ENCODE peak calls at places on chromosomes 4 and X, in five cellular contexts. C is SK-N-MC, U is HepG2, W is fibroblast of lung, N is MM.1S. I is an unnamed sample.
A peak's percentile ranks its signal among the peaks of the same experiment; 100 is the strongest.

GRCh38 chrX:372856-373640 is 13.7 kb downstream of the PPP2R3B start:
- DNase-seq in W (no peak), U (no peak), C (no peak), N (no peak), I (no peak)

GRCh38 chr4:75699299-75699698 is 25.1 kb upstream of the USO1 start:
- DNase-seq in U (no peak), W (no peak), C (no peak), N (no peak), I (no peak)

GRCh38 chr4:108825737-108826136 is 62.9 kb upstream of the ETNPPL start:
- DNase-seq in U (no peak), N (no peak), C (no peak), W (no peak), I (no peak)

GRCh38 chr4:10098770-10099139 is 17.8 kb downstream of the WDR1 start:
- DNase-seq in C (no peak), W (peak; percentile 59), N (no peak), U (no peak), I (no peak)

GRCh38 chrX:110409925-110410324 is 51.3 kb downstream of the RTL9 start:
- DNase-seq in W (peak; percentile 48), C (no peak), N (no peak), U (no peak), I (no peak)

GRCh38 chr4:16897991-16898827 is at the start of gene LDB2:
- DNase-seq in C (no peak), N (no peak), W (peak; percentile 92), U (no peak), I (no peak)

GRCh38 chr4:19925516-19925915 is 326.2 kb upstream of the SLIT2 start:
- DNase-seq in U (no peak), C (no peak), N (no peak), W (no peak), I (no peak)

GRCh38 chrX:15882704-15883539 is 28.3 kb upstream of the AP1S2 start:
- DNase-seq in C (no peak), U (no peak), N (peak; percentile 46), W (peak; percentile 29), I (no peak)

GRCh38 chr4:8594097-8595038 is 1.8 kb downstream of the CPZ start:
- DNase-seq in C (no peak), U (peak; percentile 75), W (peak; percentile 78), N (peak; percentile 63), I (peak; percentile 97)

GRCh38 chr4:187209921-187210613 is 486.4 kb upstream of the FAT1 start:
- DNase-seq in W (peak; percentile 77), C (no peak), N (no peak), U (no peak), I (no peak)

GRCh38 chrX:123909498-123909897 is 49.6 kb downstream of the XIAP start:
- DNase-seq in C (peak; percentile 18), W (peak; percentile 74), N (no peak), U (no peak), I (peak; percentile 36)

GRCh38 chrX:78063687-78064086 is 40.4 kb upstream of the PGK1 start:
- DNase-seq in N (no peak), W (no peak), U (no peak), C (no peak), I (no peak)

GRCh38 chr4:133389029-133389428 is 239.9 kb downstream of the PCDH10 start:
- DNase-seq in U (no peak), C (no peak), W (no peak), N (no peak), I (no peak)

GRCh38 chr4:16729361-16729760 is 169.1 kb downstream of the LDB2 start:
- DNase-seq in N (no peak), U (no peak), W (no peak), C (no peak), I (no peak)

GRCh38 chr4:1097553-1097952 is 15.8 kb downstream of the RNF212 start:
- DNase-seq in U (no peak), C (no peak), N (no peak), W (no peak), I (no peak)

GRCh38 chrX:24364851-24365538 is 4.6 kb downstream of the SUPT20HL1 start:
- DNase-seq in N (no peak), W (no peak), C (no peak), U (no peak), I (no peak)

GRCh38 chrX:118872102-118872566 is 48.5 kb downstream of the ZCCHC12 start:
- DNase-seq in U (no peak), C (no peak), N (no peak), W (no peak), I (no peak)
- H3K9ac ChIP-seq in U (no peak overlapping the region), C (no peak overlapping the region), N (no peak overlapping the region), W (no peak overlapping the region), I (no peak overlapping the region)

DNA sequence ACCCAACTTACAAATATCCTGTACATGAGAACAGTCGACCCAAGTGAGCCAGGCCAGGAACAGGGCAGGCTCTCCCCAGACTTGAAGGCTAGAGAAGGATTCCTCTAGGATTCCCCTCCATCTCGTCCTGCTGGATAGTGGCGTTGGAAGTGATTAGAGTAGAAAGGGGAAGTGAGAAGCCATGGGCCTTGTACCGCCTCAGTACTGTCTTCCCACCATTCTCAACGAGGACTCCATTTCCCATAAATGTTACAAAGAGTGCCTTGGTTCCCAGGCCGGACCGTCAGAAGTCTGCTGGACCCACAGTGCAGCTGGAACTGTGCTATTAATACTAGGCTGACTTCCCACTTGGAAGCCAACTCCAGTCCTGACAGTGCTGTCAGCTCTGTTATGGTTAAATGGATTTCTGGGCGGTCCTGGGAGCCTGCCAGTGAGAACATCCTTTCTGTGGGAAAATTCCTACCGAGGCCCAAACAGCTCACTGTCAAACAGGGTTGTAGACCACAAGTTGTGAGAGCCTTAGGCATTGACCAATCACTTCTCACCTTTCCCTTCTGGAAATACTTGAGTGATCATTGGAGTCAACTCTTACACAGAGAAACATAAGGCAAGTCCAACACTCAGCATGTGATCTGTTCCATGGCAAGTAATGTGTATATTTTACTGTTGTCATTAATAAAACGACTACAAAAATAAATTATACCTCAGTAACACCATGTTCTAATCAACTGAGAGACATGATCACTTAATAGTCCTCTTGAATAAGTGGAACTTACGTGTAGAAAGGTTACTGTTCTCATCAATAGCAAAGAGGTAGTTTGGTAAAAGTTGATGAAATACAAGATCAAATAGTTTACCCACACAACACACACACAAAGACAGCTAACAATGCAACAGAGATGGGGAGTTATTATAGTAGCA is 58.4 kb downstream of the AMELX start:
- DNase-seq in U (no peak), N (no peak), C (no peak), W (peak; percentile 91), I (no peak)
- H3K27ac ChIP-seq in U (no peak overlapping the region), N (no peak overlapping the region), C (no peak overlapping the region), W (peak overlapping the region; percentile 77), I (no peak overlapping the region)

DNA sequence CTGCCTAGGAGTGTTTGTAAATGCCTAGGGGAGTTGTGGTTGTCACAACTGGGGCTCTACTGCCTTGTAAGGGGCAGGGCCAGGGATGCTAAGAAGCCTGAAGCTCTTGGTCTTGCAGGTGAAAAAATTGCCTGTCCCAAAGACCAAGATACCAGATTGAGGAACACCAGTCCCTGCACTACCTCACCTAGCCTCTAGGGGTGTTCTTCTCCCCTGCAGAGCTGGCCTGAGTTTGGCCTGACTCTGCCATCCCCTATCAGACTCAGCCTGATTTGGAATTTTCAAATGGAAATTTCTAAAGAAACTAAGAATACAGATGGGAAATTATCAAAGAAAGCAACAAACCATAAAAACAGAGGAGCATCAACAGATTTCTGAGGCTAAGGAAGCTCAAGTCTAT is 90.4 kb downstream of the ZC4H2 start:
- DNase-seq in N (no peak), C (no peak), W (no peak), U (no peak), I (peak; percentile 19)
- H3K9ac ChIP-seq in N (no peak overlapping the region), C (no peak overlapping the region), W (no peak overlapping the region), U (no peak overlapping the region), I (no peak overlapping the region)

GRCh38 chr4:88724406-88724805 is 26.8 kb upstream of the NAP1L5 start:
- DNase-seq in U (no peak), C (no peak), N (no peak), W (no peak), I (no peak)
- H3K27ac ChIP-seq in U (no peak overlapping the region), C (no peak overlapping the region), N (no peak overlapping the region), W (no peak overlapping the region), I (no peak overlapping the region)

DNA sequence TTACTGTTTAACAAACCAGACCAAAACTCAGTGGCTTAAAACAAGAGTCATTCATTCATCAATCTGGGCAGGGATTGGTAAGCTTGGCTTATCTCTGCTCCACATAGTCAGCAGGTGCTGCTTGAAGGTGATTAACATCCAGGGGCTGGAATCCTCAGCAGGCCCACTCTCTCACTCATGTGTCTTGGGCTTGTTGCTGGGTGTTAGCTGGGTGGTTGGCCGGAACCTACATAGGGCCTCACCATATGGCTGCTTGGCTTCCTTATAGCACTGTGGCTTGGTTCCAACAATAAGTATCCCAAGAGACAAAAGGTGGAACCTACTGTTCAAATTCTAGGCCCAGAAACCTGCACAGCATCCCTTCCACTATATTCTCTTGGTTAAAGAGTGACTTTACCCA is 125.0 kb downstream of the RASGEF1B start:
- DNase-seq in N (no peak), U (no peak), C (no peak), W (no peak), I (no peak)
- H3K9ac ChIP-seq in N (no peak overlapping the region), U (no peak overlapping the region), C (no peak overlapping the region), W (no peak overlapping the region), I (no peak overlapping the region)

DNA sequence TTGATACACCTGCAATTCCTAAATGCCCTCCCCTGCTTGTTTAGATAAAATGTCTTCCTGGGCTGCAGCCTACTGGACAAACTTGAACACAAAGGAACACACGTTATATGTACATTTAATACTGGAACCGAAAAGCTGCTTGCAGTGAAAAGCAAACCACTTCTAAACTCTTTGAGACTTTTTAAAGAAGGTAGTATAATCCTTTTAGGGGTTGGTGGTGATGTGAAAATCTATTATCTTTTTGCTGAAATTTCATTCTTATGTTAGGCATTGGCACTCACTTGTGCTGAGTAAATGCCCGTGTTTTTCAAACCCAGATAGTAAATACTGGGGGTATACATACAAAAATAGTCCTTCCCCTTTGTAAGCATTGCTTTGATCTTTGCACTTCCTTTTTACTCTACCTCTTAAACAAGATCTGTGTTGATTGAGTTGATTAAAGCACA is 2.2 kb downstream of the NFKB1 start:
- DNase-seq in N (peak; percentile 40), C (no peak), U (peak; percentile 24), W (no peak), I (no peak)
- H3K27ac ChIP-seq in N (peak overlapping the region; percentile 97), C (no peak overlapping the region), U (peak overlapping the region; percentile 97), W (no peak overlapping the region), I (no peak overlapping the region)

GRCh38 chr4:112953295-112953694 is 96.2 kb upstream of the ANK2 start:
- DNase-seq in N (no peak), U (no peak), W (no peak), C (no peak), I (no peak)

GRCh38 chr4:112956458-112956857 is 93.0 kb upstream of the ANK2 start:
- DNase-seq in N (no peak), C (no peak), U (no peak), W (no peak), I (no peak)

GRCh38 chr4:112947616-112948015 is 101.8 kb upstream of the ANK2 start:
- DNase-seq in N (no peak), U (no peak), W (no peak), C (no peak), I (no peak)

GRCh38 chr4:112952301-112952700 is 97.2 kb upstream of the ANK2 start:
- DNase-seq in C (no peak), U (no peak), W (no peak), N (no peak), I (no peak)

GRCh38 chr4:112951362-112951962 is 98.0 kb upstream of the ANK2 start:
- DNase-seq in N (peak; percentile 24), C (no peak), U (peak; percentile 9), W (peak; percentile 19), I (no peak)
- H3K9ac ChIP-seq in N (no peak overlapping the region), C (no peak overlapping the region), U (no peak overlapping the region), W (no peak overlapping the region), I (no peak overlapping the region)

GRCh38 chr4:155377281-155377680 is 516 bp upstream of the MAP9 start:
- DNase-seq in W (peak; percentile 17), N (no peak), U (no peak), C (no peak), I (no peak)
- H3K27ac ChIP-seq in W (no peak overlapping the region), N (peak overlapping the region; percentile 71), U (no peak overlapping the region), C (no peak overlapping the region), I (no peak overlapping the region)